ENCODE peak calls at places on chromosome 11, in ten cellular contexts. G is pancreas, H is psoas muscle, U is upper lobe of right lung, B is IMR-90, R is uterus, Q is lung, S is heart left ventricle, X is left ventricle myocardium inferior, K is upper lobe of left lung. Y is an unnamed sample. For H3K4me1, the result is how much of the 10 kb centered on the place peaks cover.

GRCh38 chr11:65559951-65560537 is 1.9 kb upstream of the LTBP3 start:
- DNase-seq in G (no peak), Q (no peak), X (no peak), U (no peak), S (peak), R (no peak), K (no peak), H (no peak), B (peak), Y (no peak)

GRCh38 chr11:5928811-5929210 is 13.2 kb upstream of the OR56A3 start:
- DNase-seq in B (no peak), K (no peak), H (no peak), Q (no peak), G (no peak), S (no peak), R (no peak), U (no peak), X (no peak), Y (no peak)

GRCh38 chr11:116481126-116481644 is 291.6 kb downstream of the BUD13 start:
- DNase-seq in K (no peak), H (no peak), B (no peak), X (no peak), U (no peak), Q (no peak), G (no peak), S (no peak), R (no peak), Y (no peak)

GRCh38 chr11:22633354-22633902 is 7.8 kb upstream of the FANCF start:
- DNase-seq in K (no peak), B (no peak), H (no peak), S (no peak), G (no peak), X (no peak), Q (no peak), R (no peak), U (no peak), Y (no peak)

GRCh38 chr11:35618497-35619029 is 303 bp downstream of the FJX1 start:
- DNase-seq in X (peak), U (peak), S (peak), Q (peak), H (no peak), B (peak), R (peak), K (no peak), G (peak), Y (no peak)

GRCh38 chr11:85751738-85752137 is 59.2 kb downstream of the SYTL2 start:
- DNase-seq in B (peak), R (no peak), K (no peak), Q (no peak), U (no peak), S (no peak), H (no peak), X (no peak), G (no peak), Y (no peak)

GRCh38 chr11:126054412-126054811 is 8.3 kb downstream of the CDON start:
- DNase-seq in U (no peak), R (no peak), Q (no peak), X (no peak), H (no peak), K (no peak), S (no peak), G (no peak), B (no peak), Y (no peak)

GRCh38 chr11:130848361-130849214 is 67.7 kb downstream of the SNX19 start:
- DNase-seq in G (no peak), U (no peak), Q (no peak), X (no peak), S (no peak), B (no peak), H (no peak), R (no peak), K (no peak), Y (no peak)

GRCh38 chr11:64244107-64244506 is 2.6 kb downstream of the PPP1R14B start:
- DNase-seq in Q (no peak), U (no peak), B (no peak), G (no peak), R (no peak), K (no peak), H (no peak), X (no peak), S (no peak), Y (no peak)

GRCh38 chr11:134289167-134289566 is 13.0 kb downstream of the GLB1L3 start:
- DNase-seq in X (no peak), S (no peak), B (no peak), G (no peak), R (no peak), K (no peak), U (no peak), H (no peak), Q (no peak), Y (no peak)

GRCh38 chr11:46457659-46458058 is 66.1 kb upstream of the CHRM4 start:
- DNase-seq in S (no peak), G (no peak), Q (peak), R (no peak), B (peak), U (peak), X (no peak), H (no peak), K (peak), Y (no peak)
- TF ChIP-seq CTCF in S (no peak), G (no peak), Q (no peak), R (no peak), B (no peak), U (no peak), X (no peak), H (no peak), K (no peak), Y (no peak)

GRCh38 chr11:12727556-12728070 is 53.4 kb downstream of the TEAD1 start:
- DNase-seq in S (no peak), Q (no peak), X (no peak), B (peak), R (no peak), H (no peak), K (no peak), U (no peak), G (no peak), Y (no peak)

GRCh38 chr11:12723410-12724297 is 49.4 kb downstream of the TEAD1 start:
- DNase-seq in X (no peak), G (no peak), Q (peak), S (no peak), K (peak), H (no peak), U (no peak), B (peak), R (no peak), Y (no peak)

GRCh38 chr11:12724301-12725046 is 50.3 kb downstream of the TEAD1 start:
- DNase-seq in G (peak), H (peak), K (peak), S (peak), R (peak), B (peak), X (peak), Q (peak), U (no peak), Y (no peak)

GRCh38 chr11:12725863-12726666 is 51.8 kb downstream of the TEAD1 start:
- DNase-seq in U (no peak), B (peak), S (no peak), R (no peak), Q (no peak), G (no peak), X (no peak), H (no peak), K (no peak), Y (no peak)

GRCh38 chr11:12725047-12725862 is 51.0 kb downstream of the TEAD1 start:
- DNase-seq in X (no peak), B (no peak), Q (no peak), K (no peak), H (no peak), S (no peak), U (no peak), R (no peak), G (no peak), Y (no peak)
- H3K4me1 ChIP-seq in X (half or more), B (half or more), Q (under half), K (under half), H (half or more), S (half or more), U (under half), R (under half), G (under half), Y (under half)

GRCh38 chr11:122100222-122101080 is 15.6 kb downstream of the BLID start:
- DNase-seq in G (peak), S (peak), Q (no peak), X (peak), B (peak), K (peak), R (peak), U (peak), H (peak), Y (no peak)

GRCh38 chr11:122095950-122096942 is 19.8 kb downstream of the BLID start:
- DNase-seq in B (peak), R (no peak), X (no peak), K (no peak), Q (no peak), G (no peak), U (no peak), S (no peak), H (no peak), Y (no peak)

GRCh38 chr11:122099345-122100045 is 16.5 kb downstream of the BLID start:
- DNase-seq in G (no peak), H (no peak), R (no peak), U (no peak), K (no peak), Q (no peak), X (no peak), S (no peak), B (peak), Y (no peak)

GRCh38 chr11:122098223-122098980 is 17.6 kb downstream of the BLID start:
- DNase-seq in R (no peak), X (no peak), Q (no peak), K (no peak), B (no peak), H (no peak), G (no peak), U (no peak), S (no peak), Y (no peak)

DNA sequence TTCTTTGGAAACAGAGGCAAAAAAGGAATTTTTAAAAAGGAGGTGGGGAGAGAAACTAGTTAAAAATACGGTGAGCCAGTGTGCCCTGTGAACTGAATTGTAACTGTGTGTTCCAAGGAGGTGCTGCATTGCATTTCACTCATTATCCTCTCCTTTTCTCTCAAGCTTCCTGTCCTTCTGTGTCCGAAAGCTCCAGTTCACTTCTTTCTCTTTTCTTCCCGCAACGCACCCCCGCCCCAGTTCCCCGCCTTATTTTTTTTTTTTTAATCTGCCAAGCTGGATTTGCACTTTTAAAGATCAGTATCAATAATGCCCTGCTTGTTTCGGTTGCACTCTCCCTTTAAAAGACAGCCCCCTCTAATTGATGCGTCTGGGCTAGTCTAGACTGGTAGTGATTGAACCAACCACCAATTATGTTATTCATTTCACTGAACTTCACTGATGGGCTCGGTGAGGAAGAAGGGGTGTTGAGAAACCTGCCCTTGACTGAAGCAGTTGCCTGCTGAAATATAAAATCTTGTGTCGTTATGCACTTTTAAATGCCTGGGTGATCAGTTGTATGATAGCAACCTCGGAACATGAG is 18.5 kb downstream of the BLID start:
- DNase-seq in U (no peak), B (peak), H (no peak), Q (no peak), G (no peak), K (no peak), R (no peak), X (no peak), S (no peak), Y (no peak)
- H3K4me3 ChIP-seq in U (peak), B (peak), H (peak), Q (no peak), G (no peak), K (no peak), R (peak), X (peak), S (peak), Y (no peak)

GRCh38 chr11:93613432-93613831 is 48.0 kb upstream of the CEP295 start:
- DNase-seq in H (no peak), R (no peak), X (no peak), K (no peak), S (no peak), Q (no peak), B (no peak), U (no peak), G (no peak), Y (no peak)

GRCh38 chr11:93608280-93608862 is 53.1 kb upstream of the CEP295 start:
- DNase-seq in R (no peak), H (no peak), X (no peak), S (no peak), G (no peak), K (peak), B (no peak), U (no peak), Q (no peak), Y (no peak)

GRCh38 chr11:93611836-93612677 is 49.4 kb upstream of the CEP295 start:
- DNase-seq in H (no peak), K (no peak), S (no peak), R (no peak), G (peak), X (no peak), B (no peak), U (no peak), Q (no peak), Y (no peak)

DNA sequence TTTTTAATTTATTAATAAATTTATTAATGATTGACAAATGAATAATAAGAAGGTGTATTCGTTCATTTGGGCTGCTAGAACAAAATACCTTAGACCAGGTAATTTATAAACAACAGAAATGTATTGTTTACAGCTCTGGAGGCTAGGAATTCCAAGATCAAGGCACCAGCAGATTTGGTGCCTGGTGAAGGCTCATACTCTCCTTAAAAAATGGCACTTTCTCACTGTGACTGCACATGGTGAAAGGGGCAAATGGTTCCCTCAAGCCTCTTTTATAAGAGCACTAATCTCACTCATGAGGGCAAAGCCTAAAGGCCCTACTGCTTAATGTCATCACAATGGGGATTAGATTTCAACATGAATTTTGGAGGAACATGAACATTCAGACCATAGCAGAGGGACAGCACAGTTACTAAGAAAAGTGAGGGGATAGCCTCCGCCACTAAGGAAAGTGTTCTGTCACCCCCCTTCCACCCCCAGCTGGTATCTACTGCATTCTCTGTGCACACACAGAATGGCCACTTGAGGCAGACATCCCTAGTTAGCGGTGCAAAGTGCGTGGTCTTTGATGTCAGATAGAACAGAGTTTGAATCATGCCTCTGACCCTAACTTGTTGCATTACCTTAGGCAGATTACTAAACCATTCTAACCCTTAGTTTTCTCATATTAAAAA is 47.2 kb upstream of the CEP295 start:
- DNase-seq in B (no peak), K (no peak), H (no peak), Q (no peak), U (no peak), X (no peak), S (no peak), R (no peak), G (no peak), Y (no peak)
- TF ChIP-seq CTCF in B (no peak), K (no peak), H (no peak), Q (no peak), U (no peak), X (no peak), S (no peak), R (no peak), G (no peak), Y (no peak)

GRCh38 chr11:57801185-57801490 is 39.5 kb downstream of the CTNND1 start:
- DNase-seq in H (no peak), U (no peak), R (no peak), B (no peak), X (no peak), G (no peak), Q (no peak), K (no peak), S (no peak), Y (no peak)
- H3K4me1 ChIP-seq in H (under half), U (under half), R (under half), B (under half), X (half or more), G (under half), Q (under half), K (under half), S (half or more), Y (under half)

GRCh38 chr11:75100314-75100713 is 3.6 kb upstream of the OR2AT4 start:
- DNase-seq in G (no peak), H (no peak), S (no peak), U (no peak), B (peak), R (no peak), X (no peak), Q (no peak), K (no peak), Y (no peak)

GRCh38 chr11:75096456-75097172 is at the start of gene OR2AT4:
- DNase-seq in H (no peak), B (no peak), S (no peak), R (no peak), Q (no peak), K (no peak), U (no peak), X (no peak), G (no peak), Y (no peak)

GRCh38 chr11:75097173-75097557 is 489 bp upstream of the OR2AT4 start:
- DNase-seq in G (no peak), Q (no peak), H (no peak), S (no peak), B (no peak), U (no peak), R (no peak), X (no peak), K (no peak), Y (no peak)

GRCh38 chr11:75101424-75102128 is 4.9 kb upstream of the OR2AT4 start:
- DNase-seq in G (no peak), K (no peak), X (no peak), Q (no peak), R (no peak), B (no peak), H (no peak), S (no peak), U (no peak), Y (no peak)

GRCh38 chr11:75099635-75100034 is 3.0 kb upstream of the OR2AT4 start:
- DNase-seq in R (no peak), S (no peak), B (no peak), H (no peak), U (no peak), K (no peak), X (no peak), Q (no peak), G (no peak), Y (no peak)
- H3K4me3 ChIP-seq in R (no peak), S (no peak), B (no peak), H (no peak), U (no peak), K (no peak), X (no peak), Q (no peak), G (no peak), Y (no peak)

Y was measured in CD8-positive, alpha-beta T cell.